ENCODE peak calls at places on chromosomes 3 and 15, in nine cellular contexts. T, H, L, Y, I, E, W, X and V are unnamed samples.

GRCh38 chr3:57545636-57546268 is 1.6 kb upstream of the DNAH12 start:
- DNase-seq in T (no peak), H (peak; percentile 29), L (peak; percentile 24), Y (peak; percentile 56), I (peak; percentile 65), E (peak; percentile 51), W (no peak), X (no peak), V (no peak)

GRCh38 chr3:43161684-43162512 is 56.0 kb upstream of the POMGNT2 start:
- DNase-seq in T (no peak), H (peak; percentile 84), L (peak; percentile 56), Y (peak; percentile 20), I (peak; percentile 69), E (peak; percentile 67), W (peak; percentile 63), X (no peak), V (peak; percentile 70)

GRCh38 chr15:46088486-46089437 is 453.9 kb downstream of the SQOR start:
- DNase-seq in T (no peak), H (peak; percentile 89), L (no peak), Y (peak; percentile 37), I (no peak), E (no peak), W (peak; percentile 11), X (no peak), V (peak; percentile 37)

GRCh38 chr3:13372656-13373055 is 47.5 kb downstream of the NUP210 start:
- DNase-seq in T (no peak), H (no peak), L (no peak), Y (no peak), I (no peak), E (no peak), W (no peak), X (no peak), V (no peak)

GRCh38 chr3:37943631-37944242 is 46.8 kb upstream of the VILL start:
- DNase-seq in T (no peak), H (no peak), L (no peak), Y (no peak), I (no peak), E (no peak), W (no peak), X (no peak), V (no peak)

GRCh38 chr3:155960060-155960459 is 89.6 kb downstream of the GMPS start:
- DNase-seq in T (no peak), H (peak; percentile 80), L (peak; percentile 30), Y (peak; percentile 18), I (peak; percentile 94), E (peak; percentile 84), W (no peak), X (no peak), V (peak; percentile 73)

GRCh38 chr15:55897560-55898336 is 95.7 kb downstream of the NEDD4 start:
- DNase-seq in T (peak; percentile 41), H (peak; percentile 73), L (peak; percentile 65), Y (peak; percentile 51), I (peak; percentile 73), E (peak; percentile 62), W (peak; percentile 86), X (peak; percentile 12), V (peak; percentile 60)

GRCh38 chr3:148789156-148789555 is 38.5 kb upstream of the CPB1 start:
- DNase-seq in T (no peak), H (no peak), L (no peak), Y (peak; percentile 54), I (no peak), E (peak; percentile 85), W (no peak), X (no peak), V (no peak)

GRCh38 chr3:3998140-3998977 is 199.1 kb downstream of the LRRN1 start:
- DNase-seq in T (no peak), H (peak; percentile 4), L (peak; percentile 62), Y (peak; percentile 45), I (no peak), E (peak; percentile 5), W (peak; percentile 67), X (peak; percentile 56), V (no peak)

GRCh38 chr15:40087991-40088928 is 20.4 kb downstream of the BMF start:
- DNase-seq in T (peak; percentile 53), H (no peak), L (peak; percentile 78), Y (no peak), I (peak; percentile 49), E (no peak), W (no peak), X (no peak), V (no peak)

GRCh38 chr3:62159056-62159455 is 214.3 kb downstream of the FEZF2 start:
- DNase-seq in T (no peak), H (no peak), L (no peak), Y (no peak), I (no peak), E (no peak), W (no peak), X (no peak), V (no peak)

GRCh38 chr3:54653456-54654195 is 274.2 kb downstream of the LRTM1 start:
- DNase-seq in T (no peak), H (no peak), L (no peak), Y (no peak), I (no peak), E (no peak), W (peak; percentile 9), X (no peak), V (no peak)

GRCh38 chr3:6827453-6827852 is 33.5 kb upstream of the GRM7 start:
- DNase-seq in T (no peak), H (no peak), L (no peak), Y (no peak), I (no peak), E (no peak), W (no peak), X (no peak), V (no peak)

GRCh38 chr3:149080699-149081091 is 5.6 kb downstream of the HLTF start:
- DNase-seq in T (no peak), H (peak; percentile 85), L (no peak), Y (peak; percentile 57), I (peak; percentile 74), E (peak; percentile 67), W (peak; percentile 84), X (no peak), V (peak; percentile 36)

GRCh38 chr3:76565496-76566210 is 474.2 kb upstream of the ROBO2 start:
- DNase-seq in T (no peak), H (no peak), L (no peak), Y (no peak), I (no peak), E (no peak), W (no peak), X (no peak), V (no peak)

GRCh38 chr3:140170612-140171011 is 235.6 kb downstream of the CLSTN2 start:
- DNase-seq in T (no peak), H (no peak), L (no peak), Y (no peak), I (no peak), E (no peak), W (no peak), X (no peak), V (no peak)

GRCh38 chr3:100662113-100662823 is 47.0 kb upstream of the TFG start:
- DNase-seq in T (no peak), H (peak; percentile 78), L (peak; percentile 19), Y (peak; percentile 6), I (peak; percentile 22), E (peak; percentile 18), W (no peak), X (no peak), V (no peak)

GRCh38 chr3:126114406-126115386 is 30.8 kb upstream of the SLC41A3 start:
- DNase-seq in T (no peak), H (no peak), L (no peak), Y (no peak), I (no peak), E (no peak), W (no peak), X (no peak), V (no peak)

GRCh38 chr3:172536505-172536904 is 13.3 kb upstream of the TNFSF10 start:
- DNase-seq in T (no peak), H (no peak), L (no peak), Y (no peak), I (no peak), E (no peak), W (peak; percentile 65), X (no peak), V (no peak)
- H3K4me3 ChIP-seq in T (no peak overlapping the region), H (no peak overlapping the region), L (no peak overlapping the region), Y (no peak overlapping the region), I (no peak overlapping the region), E (no peak overlapping the region), W (no peak overlapping the region), X (no peak overlapping the region), V (no peak overlapping the region)

GRCh38 chr3:72924055-72924454 is 36.2 kb downstream of the GXYLT2 start:
- DNase-seq in T (no peak), H (no peak), L (no peak), Y (no peak), I (no peak), E (no peak), W (no peak), X (no peak), V (no peak)
- TF ChIP-seq CTCF in T (no peak), H (peak; percentile 20), L (no peak), Y (no peak), I (no peak), E (no peak), W (peak; percentile 8), X (no peak), V (no peak)

GRCh38 chr3:11602441-11602840 is 41.3 kb downstream of the VGLL4 start:
- DNase-seq in T (no peak), H (no peak), L (no peak), Y (no peak), I (no peak), E (no peak), W (no peak), X (no peak), V (no peak)

GRCh38 chr3:11603628-11604027 is 40.1 kb downstream of the VGLL4 start:
- DNase-seq in T (no peak), H (peak; percentile 96), L (peak; percentile 58), Y (peak; percentile 92), I (peak; percentile 95), E (peak; percentile 86), W (no peak), X (no peak), V (peak; percentile 91)

GRCh38 chr3:11604139-11604895 is 39.4 kb downstream of the VGLL4 start:
- DNase-seq in T (no peak), H (peak; percentile 80), L (peak; percentile 45), Y (peak; percentile 78), I (peak; percentile 92), E (peak; percentile 89), W (no peak), X (no peak), V (peak; percentile 70)

GRCh38 chr3:11601446-11602241 is 42.1 kb downstream of the VGLL4 start:
- DNase-seq in T (peak; percentile 62), H (peak; percentile 60), L (no peak), Y (peak; percentile 74), I (peak; percentile 87), E (peak; percentile 82), W (no peak), X (peak; percentile 75), V (peak; percentile 80)

DNA sequence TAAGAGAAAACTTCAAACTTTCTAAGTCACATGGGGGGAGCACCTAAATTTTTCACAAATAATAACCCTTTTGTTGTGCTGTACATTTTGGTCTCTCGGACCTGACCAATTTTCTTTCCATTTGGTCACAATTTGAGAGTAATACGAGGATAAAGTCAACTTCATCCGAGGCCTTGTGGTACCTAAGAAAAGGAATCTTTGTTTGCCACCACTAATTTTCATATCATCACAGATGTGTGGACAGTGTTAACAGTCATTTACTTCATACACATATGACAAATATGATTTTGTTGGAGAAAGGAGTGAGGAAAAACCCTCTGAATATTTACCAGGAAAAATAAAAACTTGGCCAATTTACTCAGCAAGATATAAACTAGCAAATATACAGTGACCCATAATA is 40.8 kb downstream of the VGLL4 start:
- DNase-seq in T (no peak), H (no peak), L (no peak), Y (no peak), I (no peak), E (no peak), W (no peak), X (no peak), V (no peak)
- H3K4me3 ChIP-seq in T (no peak overlapping the region), H (no peak overlapping the region), L (no peak overlapping the region), Y (no peak overlapping the region), I (no peak overlapping the region), E (no peak overlapping the region), W (no peak overlapping the region), X (no peak overlapping the region), V (no peak overlapping the region)

GRCh38 chr15:88834211-88834812 is 31.1 kb downstream of the ACAN start:
- DNase-seq in T (peak; percentile 40), H (peak; percentile 62), L (peak; percentile 59), Y (peak; percentile 13), I (peak; percentile 74), E (peak; percentile 33), W (peak; percentile 27), X (no peak), V (peak; percentile 59)
- TF ChIP-seq CTCF in T (peak; percentile 70), H (peak; percentile 74), L (peak; percentile 79), Y (peak; percentile 60), I (peak; percentile 69), E (peak; percentile 52), W (peak; percentile 68), X (peak; percentile 8), V (peak; percentile 62)